ENCODE peak calls at places on chromosomes 6 and 20, in six cellular contexts. T is kidney; H is fibroblast of mammary gland; L is CD8-positive, alpha-beta T cell; J is NB4; D is GM23338. I is an unnamed sample.

GRCh38 chr6:77403424-77403823 is 59.9 kb downstream of the HTR1B start:
- DNase-seq in H (peak), J (no peak), T (no peak), L (no peak), D (no peak), I (peak)

GRCh38 chr6:40789143-40789764 is 202.1 kb upstream of the LRFN2 start:
- DNase-seq in H (no peak), D (peak), T (no peak), J (no peak), L (peak), I (no peak)

GRCh38 chr6:16774437-16774836 is 13.2 kb upstream of the ATXN1 start:
- DNase-seq in D (no peak), H (no peak), T (no peak), J (no peak), L (no peak), I (no peak)

GRCh38 chr6:124792386-124792785 is 169.9 kb upstream of the RNF217 start:
- DNase-seq in D (no peak), T (no peak), L (no peak), J (no peak), H (no peak), I (no peak)

GRCh38 chr6:161422710-161423109 is 148.8 kb upstream of the AGPAT4 start:
- DNase-seq in D (no peak), T (no peak), H (no peak), J (no peak), L (no peak), I (no peak)

GRCh38 chr6:133590196-133590595 is 298.7 kb upstream of the TCF21 start:
- DNase-seq in T (no peak), H (no peak), D (no peak), J (no peak), L (no peak), I (no peak)

GRCh38 chr20:41418031-41418430 is 51.4 kb upstream of the EMILIN3 start:
- DNase-seq in H (no peak), T (no peak), L (no peak), J (no peak), D (no peak), I (no peak)

GRCh38 chr20:16922834-16923233 is 174.7 kb downstream of the OTOR start:
- DNase-seq in D (no peak), T (no peak), J (peak), L (no peak), H (peak), I (peak)

GRCh38 chr6:16762265-16762546 is 946 bp upstream of the ATXN1 start:
- DNase-seq in J (no peak), H (peak), T (no peak), D (peak), L (no peak), I (no peak)

GRCh38 chr6:53300656-53301551 is 47.8 kb downstream of the ELOVL5 start:
- DNase-seq in L (peak), D (no peak), T (no peak), H (peak), J (no peak), I (no peak)

GRCh38 chr6:3825331-3825831 is 23.8 kb upstream of the FAM50B start:
- DNase-seq in J (no peak), T (no peak), L (no peak), H (peak), D (peak), I (peak)

GRCh38 chr6:137283940-137284910 is 65.0 kb upstream of the IFNGR1 start:
- DNase-seq in D (no peak), L (no peak), J (no peak), T (no peak), H (peak), I (no peak)

GRCh38 chr20:5657190-5657872 is 92.9 kb upstream of the SHLD1 start:
- DNase-seq in L (no peak), J (no peak), T (peak), D (no peak), H (peak), I (peak)

GRCh38 chr6:170076466-170077165 is 214.3 kb downstream of the DLL1 start:
- DNase-seq in T (peak), D (no peak), J (no peak), H (no peak), L (no peak), I (no peak)

GRCh38 chr6:150169609-150170008 is 26.8 kb downstream of the PPP1R14C start:
- DNase-seq in J (peak), D (no peak), L (no peak), H (peak), T (no peak), I (peak)

GRCh38 chr6:33384581-33385020 is 7.0 kb upstream of the KIFC1 start:
- DNase-seq in L (no peak), J (peak), H (peak), D (peak), T (no peak), I (peak)

GRCh38 chr20:44941292-44941691 is 18.9 kb downstream of the TOMM34 start:
- DNase-seq in L (no peak), D (no peak), J (no peak), T (no peak), H (no peak), I (no peak)

GRCh38 chr6:125986956-125987617 is 747 bp downstream of the TRMT11 start:
- DNase-seq in H (peak), T (no peak), L (no peak), J (peak), D (peak), I (peak)

GRCh38 chr6:85751374-85752055 is 108.8 kb upstream of the SYNCRIP start:
- DNase-seq in J (no peak), L (no peak), D (no peak), H (no peak), T (no peak), I (no peak)

GRCh38 chr6:40754481-40755045 is 167.4 kb upstream of the LRFN2 start:
- DNase-seq in L (no peak), H (no peak), D (peak), J (no peak), T (peak), I (no peak)

GRCh38 chr20:6513586-6513985 is 253.9 kb upstream of the BMP2 start:
- DNase-seq in D (no peak), L (no peak), J (no peak), H (no peak), T (no peak), I (no peak)

GRCh38 chr20:2692036-2692885 is at the start of gene EBF4:
- DNase-seq in L (no peak), D (peak), H (peak), T (peak), J (peak), I (peak)

GRCh38 chr6:163301721-163302635 is 112.5 kb upstream of the QKI start:
- DNase-seq in D (no peak), T (no peak), H (no peak), J (no peak), L (no peak), I (no peak)

GRCh38 chr6:2450546-2450945 is 205.1 kb upstream of the GMDS start:
- DNase-seq in T (no peak), J (no peak), H (no peak), L (no peak), D (no peak), I (no peak)

GRCh38 chr6:168121308-168121665 is 42.3 kb upstream of the FRMD1 start:
- DNase-seq in J (no peak), D (no peak), T (peak), L (no peak), H (no peak), I (no peak)

GRCh38 chr6:10719386-10720228 is 3.3 kb upstream of the TMEM14C start:
- DNase-seq in L (no peak), J (peak), T (peak), D (no peak), H (peak), I (peak)

GRCh38 chr6:116280161-116280959 is 630 bp upstream of the TSPYL1 start:
- DNase-seq in T (no peak), J (peak), H (peak), L (no peak), D (peak), I (peak)

GRCh38 chr6:106525111-106525884 is 104.0 kb downstream of the RTN4IP1 start:
- DNase-seq in T (no peak), D (no peak), L (no peak), J (peak), H (no peak), I (peak)

GRCh38 chr6:91376686-91377085 is 789.8 kb upstream of the MAP3K7 start:
- DNase-seq in D (peak), H (no peak), T (no peak), L (no peak), J (no peak), I (no peak)

GRCh38 chr6:151679081-151679480 is 128.4 kb upstream of the ESR1 start:
- DNase-seq in D (no peak), L (no peak), H (peak), J (no peak), T (no peak), I (peak)

GRCh38 chr6:14396826-14397517 is 279.4 kb downstream of the CD83 start:
- DNase-seq in J (no peak), H (peak), L (no peak), T (no peak), D (peak), I (no peak)

GRCh38 chr6:36444470-36444869 is 1.7 kb downstream of the KCTD20 start:
- DNase-seq in L (no peak), J (no peak), H (peak), T (no peak), D (no peak), I (peak)

GRCh38 chr6:71478834-71479541 is 190.4 kb downstream of the OGFRL1 start:
- DNase-seq in D (peak), H (peak), J (no peak), T (no peak), L (no peak), I (peak)

GRCh38 chr20:38902601-38903000 is 23.6 kb upstream of the FAM83D start:
- DNase-seq in H (no peak), T (no peak), J (no peak), D (no peak), L (no peak), I (no peak)
- H3K4me3 ChIP-seq in H (no peak), T (no peak), J (no peak), D (no peak), L (no peak), I (no peak)

DNA sequence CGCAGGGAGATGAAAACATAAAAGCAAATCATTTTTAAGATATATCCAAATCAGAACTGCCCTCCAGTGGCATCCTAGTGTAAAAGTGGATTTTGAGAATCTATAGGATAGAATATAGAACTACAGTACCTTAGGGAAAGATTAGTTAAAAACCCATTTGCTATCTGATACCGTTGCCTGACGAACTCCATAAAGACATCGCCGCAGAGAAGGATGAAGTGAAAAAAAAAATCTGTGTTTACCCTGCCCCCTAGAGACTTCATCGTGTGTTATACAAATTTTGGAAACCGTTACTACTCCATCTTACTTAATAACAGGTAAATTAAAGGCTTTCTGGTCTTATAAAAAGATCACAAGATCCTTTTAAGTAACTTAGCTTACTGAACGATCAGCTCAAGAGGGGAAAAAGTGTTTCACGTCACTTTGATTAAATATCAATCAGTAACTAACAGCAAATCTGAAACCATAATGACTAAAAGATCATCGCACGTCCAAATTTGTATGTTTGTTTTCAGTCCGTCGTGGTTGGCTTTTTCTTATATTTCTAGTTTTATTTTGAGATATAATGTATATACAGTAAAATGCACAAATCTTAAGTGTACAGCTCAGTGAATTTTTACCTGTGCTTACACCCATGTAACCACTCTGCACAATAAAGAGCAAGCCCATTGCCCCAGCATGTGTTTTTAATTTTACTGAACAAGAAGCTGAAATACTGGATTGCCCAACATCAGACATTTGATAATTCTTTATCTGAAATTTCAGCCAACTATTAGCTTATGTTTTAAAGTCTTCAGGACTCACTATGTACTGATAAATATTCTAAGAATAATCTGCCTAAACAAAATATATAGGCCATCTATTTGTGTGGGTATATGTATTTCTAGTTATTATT is 879 bp upstream of the MCM3 start:
- DNase-seq in J (peak), D (peak), H (peak), T (no peak), L (no peak), I (peak)
- TF ChIP-seq CTCF in J (no peak), D (no peak), H (peak), T (no peak), L (peak), I (peak)

GRCh38 chr6:37535701-37536461 is 36.2 kb upstream of the CCDC167 start:
- DNase-seq in L (peak), D (peak), T (peak), J (no peak), H (no peak), I (no peak)
- H3K4me3 ChIP-seq in L (peak), D (peak), T (peak), J (no peak), H (no peak), I (no peak)

GRCh38 chr20:18587665-18588553 is at the start of gene DTD1:
- DNase-seq in J (peak), T (peak), L (peak), D (peak), H (peak), I (peak)

GRCh38 chr20:18590163-18590562 is 2.3 kb downstream of the DTD1 start:
- DNase-seq in J (no peak), D (no peak), L (no peak), H (no peak), T (no peak), I (no peak)

GRCh38 chr20:18585134-18585533 is 2.7 kb upstream of the DTD1 start:
- DNase-seq in H (peak), J (no peak), D (peak), L (no peak), T (no peak), I (peak)

GRCh38 chr20:18588554-18589043 is 745 bp downstream of the DTD1 start:
- DNase-seq in L (no peak), J (no peak), T (no peak), H (no peak), D (peak), I (no peak)
- TF ChIP-seq CTCF in L (no peak), J (no peak), T (no peak), H (no peak), D (peak), I (no peak)

GRCh38 chr6:27867941-27868705 is 44.1 kb downstream of the OR2B2 start:
- DNase-seq in T (no peak), D (no peak), H (peak), L (no peak), J (peak), I (no peak)

GRCh38 chr6:27870486-27870885 is 41.7 kb downstream of the OR2B2 start:
- DNase-seq in H (no peak), L (no peak), J (no peak), D (no peak), T (no peak), I (no peak)

GRCh38 chr6:27872634-27873028 is 39.6 kb downstream of the OR2B2 start:
- DNase-seq in H (no peak), T (no peak), L (no peak), J (no peak), D (no peak), I (no peak)

GRCh38 chr6:27871919-27872633 is 40.1 kb downstream of the OR2B2 start:
- DNase-seq in H (peak), T (peak), J (peak), D (peak), L (peak), I (peak)

DNA sequence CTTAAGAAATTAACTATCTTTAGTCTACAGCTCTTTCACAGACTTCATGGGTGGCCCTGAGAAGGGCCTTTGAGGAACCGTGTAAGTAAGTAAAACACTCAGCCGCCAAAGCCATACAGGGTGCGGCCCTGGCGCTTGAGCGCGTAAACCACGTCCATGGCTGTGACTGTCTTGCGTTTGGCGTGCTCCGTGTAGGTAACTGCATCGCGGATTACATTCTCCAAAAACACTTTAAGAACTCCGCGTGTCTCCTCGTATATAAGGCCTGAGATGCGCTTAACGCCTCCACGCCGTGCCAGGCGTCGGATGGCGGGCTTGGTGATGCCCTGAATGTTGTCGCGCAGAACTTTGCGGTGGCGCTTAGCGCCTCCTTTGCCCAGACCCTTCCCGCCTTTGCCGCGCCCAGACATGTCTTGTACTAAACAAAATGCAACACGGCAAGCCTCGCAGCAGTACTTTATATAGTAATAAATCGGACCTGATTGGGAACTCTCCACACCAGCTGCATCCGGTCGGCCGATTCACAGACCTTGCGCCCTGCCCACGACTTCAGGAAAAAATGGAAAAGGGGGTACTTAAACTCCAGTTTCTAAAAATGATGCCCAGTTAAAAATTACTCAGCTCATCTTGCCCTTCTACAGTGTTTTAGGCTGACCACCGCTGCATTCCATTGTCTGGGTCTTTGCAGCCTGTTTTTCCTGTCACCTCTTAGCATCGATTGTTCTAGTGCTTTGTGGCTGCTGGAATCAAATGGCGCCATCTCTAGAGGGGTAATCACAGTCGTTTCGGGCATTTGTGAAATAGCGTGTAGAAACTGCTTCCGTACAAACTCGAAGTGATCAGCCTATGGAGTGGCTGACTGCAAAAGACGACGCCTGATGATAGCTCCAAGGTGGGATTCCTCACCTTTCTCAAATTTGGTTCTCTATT is 38.8 kb downstream of the OR2B2 start:
- DNase-seq in J (peak), L (peak), D (peak), T (peak), H (peak), I (peak)
- H3K4me3 ChIP-seq in J (peak), L (peak), D (peak), T (peak), H (peak), I (peak)

GRCh38 chr20:17938889-17939619 is 29.5 kb downstream of the SNX5 start:
- DNase-seq in D (peak), H (peak), T (no peak), L (peak), J (peak), I (peak)
- TF ChIP-seq CTCF in D (peak), H (peak), T (peak), L (peak), J (peak), I (peak)

DNA sequence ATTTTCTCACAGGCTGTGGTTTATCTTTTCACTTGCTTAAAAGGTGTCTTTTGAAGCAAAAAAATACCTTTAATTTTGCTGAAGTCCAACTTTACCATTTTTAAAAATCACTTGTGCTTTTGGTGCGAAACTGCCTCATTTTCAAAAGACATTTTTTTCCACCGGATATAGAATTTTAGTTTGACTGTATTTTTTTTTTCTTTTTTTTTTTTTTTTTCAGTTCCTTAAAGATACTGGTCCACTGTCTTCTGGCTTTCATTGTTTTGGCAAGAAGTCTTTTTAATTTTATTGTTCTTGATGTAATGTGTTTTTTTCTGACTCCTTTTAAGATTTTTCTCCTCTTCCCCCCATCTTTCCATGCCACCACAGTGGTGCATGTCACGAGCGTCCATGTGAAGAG is 198.2 kb downstream of the ARID1B start:
- DNase-seq in J (no peak), H (no peak), D (no peak), L (no peak), T (no peak), I (no peak)
- H3K4me3 ChIP-seq in J (no peak), H (no peak), D (no peak), L (no peak), T (no peak), I (no peak)

DNA sequence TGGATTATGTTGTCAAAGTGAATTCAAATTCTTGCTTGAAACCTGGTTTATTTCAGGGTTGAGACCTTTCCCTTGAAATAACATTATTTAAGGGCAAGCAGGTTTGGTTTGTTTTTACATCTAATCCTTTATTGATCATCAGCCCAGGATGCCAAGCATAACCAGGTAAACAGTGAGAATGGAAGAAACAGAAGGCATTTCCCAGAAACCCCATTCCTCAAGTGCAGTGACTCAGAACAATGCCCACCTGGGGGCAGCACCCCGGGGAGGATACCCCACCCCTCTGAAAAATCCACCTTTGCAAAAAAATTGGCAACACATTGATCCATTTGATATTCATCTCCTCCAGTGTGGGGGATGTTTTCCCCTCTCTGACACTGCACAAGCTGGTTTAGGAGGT is 32.5 kb downstream of the POFUT1 start:
- DNase-seq in H (no peak), J (no peak), D (peak), L (no peak), T (no peak), I (no peak)
- TF ChIP-seq CTCF in H (no peak), J (peak), D (peak), L (no peak), T (no peak), I (no peak)